ENCODE peak calls at places on chromosomes 6 and 20, in ten cellular contexts. M is NB4, J is fibroblast of pulmonary artery, S is brain microvascular endothelial cell, R is neural crest cell, N is psoas muscle, D is MCF 10A, V is astrocyte of the spinal cord, W is GM13976, F is mesothelial cell of epicardium. K is an unnamed sample.

GRCh38 chr6:131013495-131013894 is 49.5 kb downstream of the EPB41L2 start:
- DNase-seq in D (peak; percentile 29), W (no peak), S (peak; percentile 87), J (peak; percentile 91), N (no peak), V (peak; percentile 91), M (peak; percentile 8), R (no peak), F (no peak), K (no peak)

GRCh38 chr20:34525709-34526416 is 9.6 kb downstream of the DYNLRB1 start:
- DNase-seq in M (peak; percentile 37), V (peak; percentile 97), F (peak; percentile 60), W (no peak), S (peak; percentile 98), J (peak; percentile 99), D (peak; percentile 98), R (no peak), N (peak; percentile 92), K (no peak)

GRCh38 chr6:34536251-34536958 is 19.7 kb downstream of the SPDEF start:
- DNase-seq in J (no peak), R (no peak), F (no peak), M (no peak), D (no peak), V (no peak), S (no peak), N (no peak), W (no peak), K (no peak)

GRCh38 chr20:47272893-47273590 is 83.5 kb downstream of the ZMYND8 start:
- DNase-seq in N (no peak), V (peak; percentile 72), S (peak; percentile 63), F (no peak), W (peak; percentile 70), D (peak; percentile 89), J (peak; percentile 81), M (peak; percentile 70), R (peak; percentile 54), K (peak; percentile 39)

GRCh38 chr20:63122626-63123025 is 93.3 kb downstream of the YTHDF1 start:
- DNase-seq in D (no peak), J (no peak), V (no peak), S (no peak), N (peak; percentile 3), F (no peak), R (no peak), W (no peak), M (no peak), K (no peak)

GRCh38 chr6:43671801-43672690 is 15.5 kb downstream of the MRPS18A start:
- DNase-seq in J (no peak), M (no peak), V (no peak), D (no peak), F (no peak), W (no peak), N (no peak), S (no peak), R (no peak), K (no peak)

GRCh38 chr6:1686117-1687098 is 76.7 kb downstream of the FOXC1 start:
- DNase-seq in V (peak; percentile 96), W (no peak), F (no peak), S (peak; percentile 93), R (no peak), J (peak; percentile 87), N (no peak), D (peak; percentile 96), M (no peak), K (no peak)

GRCh38 chr20:62621251-62622110 is 20.8 kb upstream of the SLCO4A1 start:
- DNase-seq in S (no peak), D (no peak), W (no peak), R (no peak), N (peak; percentile 52), M (no peak), J (no peak), F (no peak), V (no peak), K (no peak)

GRCh38 chr20:57779401-57780003 is 69.7 kb upstream of the PMEPA1 start:
- DNase-seq in R (no peak), N (no peak), W (no peak), J (no peak), M (no peak), S (no peak), F (no peak), V (no peak), D (no peak), K (no peak)

GRCh38 chr6:139256087-139256486 is 35.7 kb downstream of the TXLNB start:
- DNase-seq in D (no peak), S (peak; percentile 70), F (no peak), W (no peak), N (no peak), J (peak; percentile 79), V (peak; percentile 91), R (no peak), M (no peak), K (no peak)

DNA sequence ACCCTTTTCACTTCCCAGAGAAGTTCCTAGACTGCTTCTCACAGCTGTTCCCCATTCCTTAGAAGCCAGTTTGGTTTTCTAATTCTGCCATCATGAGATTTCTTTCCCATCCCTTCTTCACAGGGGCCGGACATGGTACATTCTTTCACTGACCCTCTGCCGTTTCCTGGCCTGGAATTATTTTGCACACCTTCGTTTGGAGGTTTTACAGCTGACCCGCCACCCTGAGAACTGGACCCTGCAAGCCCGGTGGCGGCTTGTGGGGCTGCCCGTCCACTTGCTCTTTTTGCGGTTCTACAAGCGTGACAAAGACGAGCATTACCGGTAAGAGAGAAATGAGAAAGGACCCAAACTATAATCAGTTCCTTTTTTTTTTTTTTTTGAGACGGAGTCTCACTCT is 4.2 kb downstream of the C6orf136 start:
- DNase-seq in W (no peak), F (no peak), N (no peak), J (no peak), V (no peak), D (no peak), R (no peak), M (no peak), S (no peak), K (no peak)
- TF ChIP-seq CTCF in W (no peak), F (no peak), N (no peak), J (no peak), V (no peak), D (no peak), R (no peak), M (no peak), S (no peak), K (no peak)

DNA sequence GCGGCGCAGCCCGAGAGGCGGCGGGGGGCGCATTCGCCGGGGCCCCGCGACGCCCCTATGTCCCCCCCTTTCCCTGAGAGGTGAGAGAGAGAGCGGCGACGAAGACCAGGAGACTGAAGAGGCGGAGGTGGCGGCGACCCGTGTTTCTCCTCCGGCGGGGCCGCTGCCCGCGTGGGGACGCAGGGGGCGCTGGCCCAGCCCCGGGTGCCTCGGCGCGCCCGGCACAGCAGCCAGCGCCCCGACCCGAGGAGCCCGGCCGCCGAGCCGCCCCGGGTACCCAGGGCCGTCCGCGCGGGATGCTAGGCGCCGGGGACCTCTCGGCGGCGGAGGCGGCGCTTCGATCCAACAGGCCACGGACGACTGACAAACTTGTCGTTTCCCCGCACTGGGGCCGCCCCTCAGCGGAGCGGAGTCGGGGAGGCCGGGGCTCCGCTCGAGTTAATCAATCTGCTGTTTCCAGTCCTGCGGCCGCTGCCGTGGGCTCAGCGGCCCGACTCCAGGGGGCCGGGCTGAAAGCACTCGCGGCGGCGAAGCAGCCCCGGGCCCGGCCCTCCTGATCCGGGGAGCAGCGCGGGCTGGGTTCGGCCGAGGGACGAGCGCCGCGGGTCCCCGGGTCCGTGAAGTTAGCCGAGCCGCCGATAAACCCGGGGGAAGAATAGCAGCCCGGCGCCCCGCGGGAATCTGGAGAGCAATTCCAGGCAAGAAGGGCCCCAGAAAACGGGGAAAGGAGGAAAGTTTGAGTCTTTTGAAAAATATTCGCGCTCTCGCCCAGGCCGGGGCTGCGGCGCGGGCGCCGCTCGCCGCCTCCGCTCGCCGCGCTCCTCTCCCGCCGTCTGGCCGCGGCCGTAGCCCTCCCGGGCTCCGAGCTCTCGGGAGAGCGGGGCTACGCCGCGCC is 595 bp downstream of the MDGA1 start:
- DNase-seq in M (peak; percentile 57), V (peak; percentile 22), W (peak; percentile 61), N (no peak), R (peak; percentile 30), D (no peak), S (no peak), J (peak; percentile 10), F (no peak), K (peak; percentile 40)
- TF ChIP-seq CTCF in M (peak; percentile 1), V (no peak), W (peak; percentile 17), N (no peak), R (peak; percentile 46), D (no peak), S (no peak), J (no peak), F (no peak), K (peak; percentile 35)

GRCh38 chr6:30612213-30612612 is 4.8 kb downstream of the PPP1R10 start:
- DNase-seq in M (peak; percentile 41), J (peak; percentile 56), S (no peak), R (no peak), V (no peak), F (no peak), N (no peak), D (peak; percentile 40), W (no peak), K (no peak)
- TF ChIP-seq CTCF in M (peak; percentile 32), J (peak; percentile 52), S (peak; percentile 56), R (peak; percentile 48), V (peak; percentile 45), F (no peak), N (peak; percentile 33), D (peak; percentile 25), W (no peak), K (peak; percentile 26)

GRCh38 chr6:8642854-8643253 is 207.5 kb upstream of the SLC35B3 start:
- DNase-seq in M (no peak), V (no peak), W (no peak), D (no peak), J (no peak), R (no peak), N (no peak), F (no peak), S (no peak), K (no peak)

GRCh38 chr6:8642131-8642530 is 206.8 kb upstream of the SLC35B3 start:
- DNase-seq in R (no peak), W (no peak), N (no peak), D (no peak), M (no peak), V (no peak), F (no peak), S (no peak), J (no peak), K (no peak)

GRCh38 chr6:8639928-8640649 is 204.7 kb upstream of the SLC35B3 start:
- DNase-seq in W (no peak), M (no peak), R (no peak), V (no peak), F (no peak), S (no peak), D (no peak), N (no peak), J (no peak), K (no peak)

GRCh38 chr6:8644306-8644705 is 209.0 kb upstream of the SLC35B3 start:
- DNase-seq in M (no peak), N (no peak), V (no peak), D (no peak), R (no peak), F (no peak), J (no peak), W (no peak), S (no peak), K (no peak)

DNA sequence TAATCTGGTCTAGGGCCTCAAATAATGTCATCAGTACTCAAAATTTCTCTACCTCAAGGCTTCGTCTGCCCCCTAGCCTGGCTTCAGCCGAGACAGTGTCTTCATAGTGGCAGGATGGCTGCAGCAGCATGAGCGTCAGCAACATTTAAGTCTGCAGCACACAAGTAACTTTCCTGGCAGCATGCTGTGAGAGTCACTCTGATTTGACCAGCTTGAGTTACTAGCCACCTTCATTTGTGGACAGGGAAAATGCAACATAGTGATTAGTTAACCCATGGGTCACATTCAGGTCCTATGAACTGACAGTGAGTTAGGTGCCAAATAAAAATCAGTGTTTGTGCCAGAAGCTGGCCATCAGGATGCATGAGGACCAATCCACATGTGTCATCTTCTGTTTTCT is 209.9 kb upstream of the SLC35B3 start:
- DNase-seq in V (no peak), M (no peak), R (no peak), J (no peak), F (no peak), D (no peak), S (no peak), N (no peak), W (no peak), K (no peak)
- TF ChIP-seq CTCF in V (no peak), M (no peak), R (no peak), J (no peak), F (no peak), D (no peak), S (no peak), N (no peak), W (no peak), K (no peak)